ENCODE peak calls at places on chromosome 18, in seven cellular contexts. I is GM12892, Z is H1, F is SK-N-SH, J is HepG2, P is GM12878, S is K562. X is an unnamed sample.

GRCh38 chr18:13137041-13137938 is 81.3 kb upstream of the LDLRAD4 start:
- DNase-seq in I (peak), Z (no peak), F (peak), J (no peak), P (no peak), S (no peak), X (peak)

GRCh38 chr18:26227051-26227672 is 917 bp downstream of the TAF4B start:
- DNase-seq in I (no peak), Z (no peak), F (no peak), J (no peak), P (no peak), S (peak), X (no peak)

GRCh38 chr18:58682429-58683069 is 11.3 kb downstream of the MALT1 start:
- DNase-seq in I (no peak), Z (no peak), F (no peak), J (peak), P (no peak), S (no peak), X (no peak)

GRCh38 chr18:29882620-29883019 is 1159.9 kb downstream of the DSC3 start:
- DNase-seq in I (no peak), Z (no peak), F (no peak), J (no peak), P (no peak), S (no peak), X (no peak)

GRCh38 chr18:50232419-50232818 is 33.9 kb downstream of the CFAP53 start:
- DNase-seq in I (no peak), Z (no peak), F (no peak), J (no peak), P (no peak), S (no peak), X (no peak)

GRCh38 chr18:29147944-29148343 is 971.0 kb upstream of the CDH2 start:
- DNase-seq in I (no peak), Z (no peak), F (no peak), J (no peak), P (no peak), S (no peak), X (no peak)

GRCh38 chr18:55900380-55900779 is 312.4 kb upstream of the TCF4 start:
- DNase-seq in I (no peak), Z (no peak), F (no peak), J (no peak), P (no peak), S (no peak), X (no peak)

GRCh38 chr18:42414756-42415454 is 459.9 kb downstream of the PIK3C3 start:
- DNase-seq in I (no peak), Z (no peak), F (no peak), J (no peak), P (no peak), S (no peak), X (no peak)

GRCh38 chr18:67669993-67670671 is 153.6 kb upstream of the DSEL start:
- DNase-seq in I (no peak), Z (no peak), F (no peak), J (no peak), P (no peak), S (no peak), X (no peak)

GRCh38 chr18:13809521-13810252 is 14.3 kb upstream of the MC5R start:
- DNase-seq in I (no peak), Z (no peak), F (no peak), J (no peak), P (no peak), S (no peak), X (no peak)

GRCh38 chr18:55633032-55633431 is 45.0 kb upstream of the TCF4 start:
- DNase-seq in I (no peak), Z (no peak), F (no peak), J (no peak), P (no peak), S (no peak), X (no peak)

GRCh38 chr18:36724591-36725001 is 104.2 kb downstream of the TPGS2 start:
- DNase-seq in I (no peak), Z (no peak), F (no peak), J (no peak), P (no peak), S (no peak), X (no peak)

GRCh38 chr18:56902653-56903052 is 244.2 kb upstream of the BOD1L2 start:
- DNase-seq in I (no peak), Z (no peak), F (no peak), J (no peak), P (no peak), S (no peak), X (no peak)

GRCh38 chr18:47531759-47532158 is 280.3 kb upstream of the SKOR2 start:
- DNase-seq in I (no peak), Z (peak), F (peak), J (no peak), P (no peak), S (no peak), X (no peak)

GRCh38 chr18:46447323-46447722 is 209.7 kb downstream of the LOXHD1 start:
- DNase-seq in I (no peak), Z (no peak), F (no peak), J (no peak), P (no peak), S (no peak), X (no peak)

GRCh38 chr18:28905509-28905908 is 728.6 kb upstream of the CDH2 start:
- DNase-seq in I (no peak), Z (no peak), F (no peak), J (no peak), P (no peak), S (no peak), X (no peak)

GRCh38 chr18:49853436-49853835 is 40.1 kb upstream of the ACAA2 start:
- DNase-seq in I (no peak), Z (no peak), F (no peak), J (no peak), P (no peak), S (no peak), X (no peak)

GRCh38 chr18:58580078-58580477 is 48.8 kb downstream of the ALPK2 start:
- DNase-seq in I (no peak), Z (no peak), F (no peak), J (no peak), P (no peak), S (no peak), X (no peak)

DNA sequence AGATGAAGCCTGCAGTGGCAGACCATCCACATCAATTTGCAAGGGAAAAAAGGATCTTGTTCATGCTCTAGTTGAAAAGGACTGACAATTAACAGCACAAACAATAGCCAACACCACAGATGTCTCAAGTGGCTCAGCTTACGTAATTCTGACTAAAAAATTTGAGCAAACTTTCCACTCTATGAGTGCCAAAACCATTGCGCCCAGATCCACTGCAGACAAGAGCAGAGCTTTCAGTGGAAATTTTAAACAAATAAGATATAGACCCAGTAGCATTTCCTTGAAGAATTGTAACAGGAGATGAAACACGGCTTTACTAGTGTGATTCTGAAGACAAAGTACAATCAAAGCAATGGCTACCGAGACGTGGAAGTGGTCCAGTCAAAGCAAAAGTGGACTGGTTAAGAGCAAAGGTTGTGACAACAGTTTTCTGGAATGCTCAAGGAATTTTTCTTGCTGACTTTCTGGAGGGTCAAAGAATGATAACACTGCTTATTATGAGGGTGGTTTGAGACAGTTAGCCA is 12.0 kb upstream of the ZNF396 start:
- DNase-seq in I (no peak), Z (no peak), F (no peak), J (no peak), P (no peak), S (no peak), X (no peak)
- TF ChIP-seq TAF1 in I (no peak), Z (no peak), F (no peak), J (no peak), P (no peak), S (no peak), X (no peak)

GRCh38 chr18:63073481-63073880 is 246.1 kb downstream of the BCL2 start:
- DNase-seq in I (peak), Z (no peak), F (no peak), J (peak), P (no peak), S (no peak), X (peak)

GRCh38 chr18:63079114-63079513 is 240.5 kb downstream of the BCL2 start:
- DNase-seq in I (no peak), Z (no peak), F (no peak), J (no peak), P (peak), S (no peak), X (no peak)

GRCh38 chr18:63082661-63083531 is 236.7 kb downstream of the BCL2 start:
- DNase-seq in I (no peak), Z (no peak), F (no peak), J (no peak), P (no peak), S (no peak), X (no peak)

GRCh38 chr18:63074987-63075404 is 244.6 kb downstream of the BCL2 start:
- DNase-seq in I (no peak), Z (peak), F (peak), J (peak), P (no peak), S (peak), X (peak)

GRCh38 chr18:63078471-63078870 is 241.1 kb downstream of the BCL2 start:
- DNase-seq in I (no peak), Z (no peak), F (no peak), J (no peak), P (peak), S (no peak), X (no peak)
- TF ChIP-seq TAF1 in I (no peak), Z (no peak), F (no peak), J (no peak), P (no peak), S (no peak), X (no peak)

GRCh38 chr18:44747157-44747556 is 66.5 kb downstream of the SETBP1 start:
- DNase-seq in I (no peak), Z (no peak), F (no peak), J (no peak), P (no peak), S (no peak), X (no peak)

GRCh38 chr18:44742126-44742525 is 61.4 kb downstream of the SETBP1 start:
- DNase-seq in I (no peak), Z (no peak), F (no peak), J (no peak), P (no peak), S (no peak), X (no peak)

GRCh38 chr18:44743626-44744025 is 62.9 kb downstream of the SETBP1 start:
- DNase-seq in I (no peak), Z (no peak), F (peak), J (no peak), P (no peak), S (no peak), X (no peak)

GRCh38 chr18:44742741-44743311 is 62.1 kb downstream of the SETBP1 start:
- DNase-seq in I (no peak), Z (no peak), F (peak), J (no peak), P (no peak), S (no peak), X (no peak)

GRCh38 chr18:44744206-44745180 is 63.8 kb downstream of the SETBP1 start:
- DNase-seq in I (no peak), Z (peak), F (peak), J (no peak), P (no peak), S (no peak), X (no peak)
- TF ChIP-seq TAF1 in I (no peak), Z (no peak), F (no peak), J (no peak), P (no peak), S (no peak), X (no peak)

DNA sequence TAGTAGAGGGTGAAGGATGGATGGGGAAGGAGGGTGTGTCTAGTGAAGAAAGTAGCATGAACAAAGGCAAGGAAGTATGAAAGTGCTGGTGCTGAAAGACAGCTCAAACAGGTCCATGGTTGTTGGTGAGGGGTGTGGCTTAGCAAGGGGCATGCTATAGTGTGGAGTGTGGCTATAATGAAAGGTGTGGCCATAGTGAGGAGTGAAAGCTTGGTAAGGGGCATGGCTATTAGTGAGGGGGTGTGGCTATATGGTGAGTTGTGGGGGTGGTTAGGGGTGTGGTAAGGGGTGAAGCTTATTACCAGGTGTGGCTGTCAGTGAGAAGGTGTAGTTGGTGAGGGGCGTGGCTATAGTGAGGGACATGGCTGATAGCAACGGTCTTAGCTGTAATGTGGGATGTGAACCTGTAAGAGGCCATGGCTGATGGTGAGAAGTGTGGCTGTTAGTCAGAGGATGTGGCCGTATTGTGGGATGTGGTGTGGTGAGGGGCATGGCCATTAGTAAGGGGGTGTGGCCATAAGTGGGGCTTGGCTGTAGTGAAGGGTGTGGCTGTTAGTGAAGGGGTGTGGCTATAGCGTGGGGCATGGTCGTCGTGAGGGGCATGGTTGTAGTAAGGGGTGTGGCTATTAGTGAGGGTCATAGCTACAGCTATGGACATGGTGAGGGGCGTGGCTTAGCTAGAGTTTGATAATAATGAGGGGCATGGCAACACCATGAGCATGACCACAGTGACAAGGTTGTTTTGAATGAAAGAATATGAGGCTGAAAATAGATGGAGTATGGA is 549.6 kb downstream of the FBXO15 start:
- DNase-seq in I (no peak), Z (no peak), F (no peak), J (no peak), P (no peak), S (no peak), X (no peak)
- TF ChIP-seq TAF1 in I (no peak), Z (no peak), F (no peak), J (no peak), P (no peak), S (no peak), X (no peak)

GRCh38 chr18:6627621-6628020 is 101.9 kb upstream of the ARHGAP28 start:
- DNase-seq in I (no peak), Z (no peak), F (no peak), J (no peak), P (no peak), S (no peak), X (no peak)

GRCh38 chr18:6624729-6625308 is 104.7 kb upstream of the ARHGAP28 start:
- DNase-seq in I (no peak), Z (no peak), F (no peak), J (no peak), P (no peak), S (no peak), X (no peak)

GRCh38 chr18:6624271-6624670 is 105.2 kb upstream of the ARHGAP28 start:
- DNase-seq in I (no peak), Z (no peak), F (no peak), J (no peak), P (no peak), S (no peak), X (no peak)

GRCh38 chr18:6628189-6628588 is 101.3 kb upstream of the ARHGAP28 start:
- DNase-seq in I (no peak), Z (no peak), F (no peak), J (no peak), P (no peak), S (no peak), X (no peak)

GRCh38 chr18:6626457-6626856 is 103.1 kb upstream of the ARHGAP28 start:
- DNase-seq in I (no peak), Z (no peak), F (no peak), J (no peak), P (no peak), S (no peak), X (no peak)
- TF ChIP-seq TAF1 in I (no peak), Z (no peak), F (no peak), J (no peak), P (no peak), S (no peak), X (no peak)

GRCh38 chr18:69588301-69588700 is 187.6 kb downstream of the DOK6 start:
- DNase-seq in I (no peak), Z (no peak), F (no peak), J (peak), P (no peak), S (no peak), X (no peak)
- TF ChIP-seq TAF1 in I (no peak), Z (no peak), F (no peak), J (no peak), P (no peak), S (no peak), X (no peak)

DNA sequence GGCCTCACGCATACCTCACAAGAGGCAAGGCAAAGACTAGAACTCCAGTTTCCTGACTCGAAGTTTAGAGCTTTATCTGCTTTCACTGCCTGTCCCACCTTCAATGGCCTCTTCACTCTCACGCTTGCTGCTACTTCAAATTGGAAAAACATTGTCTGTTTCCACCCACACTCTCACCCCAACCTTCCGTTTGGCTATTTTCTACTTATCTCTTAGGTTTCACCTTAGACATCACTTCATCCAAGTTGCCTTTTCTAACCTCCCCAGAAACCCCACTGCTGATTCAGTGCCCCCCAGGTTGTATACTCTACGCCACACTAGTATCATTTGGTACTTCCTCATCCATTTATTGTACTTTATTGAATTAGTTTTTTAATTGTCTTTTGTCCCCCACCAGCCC is 5.2 kb upstream of the MBD2 start:
- DNase-seq in I (no peak), Z (no peak), F (no peak), J (no peak), P (no peak), S (no peak), X (no peak)
- TF ChIP-seq TAF1 in I (no peak), Z (no peak), F (no peak), J (no peak), P (no peak), S (no peak), X (peak)

X was measured in GM12891.